ENCODE peak calls at places on chromosome 7, in five cellular contexts. One of them, this sample, is unnamed.

GRCh38 chr7:86926732-86927131 is 132.7 kb downstream of the ELAPOR2 start:
- DNase-seq in heart right ventricle: no peak
- DNase-seq in CD4-positive, alpha-beta T cell: no peak
- DNase-seq in foreskin fibroblast: peak
- DNase-seq in activated B cell treated with CpG ODN at 0.5 μM for 24 hours: no peak
- DNase-seq in this sample: no peak

GRCh38 chr7:73978681-73979563 is 49.1 kb upstream of the ELN start:
- DNase-seq in heart right ventricle: peak
- DNase-seq in CD4-positive, alpha-beta T cell: no peak
- DNase-seq in foreskin fibroblast: peak
- DNase-seq in activated B cell treated with CpG ODN at 0.5 μM for 24 hours: no peak
- DNase-seq in this sample: no peak

GRCh38 chr7:81299272-81299671 is 380.4 kb upstream of the SEMA3C start:
- DNase-seq in heart right ventricle: no peak
- DNase-seq in CD4-positive, alpha-beta T cell: no peak
- DNase-seq in foreskin fibroblast: peak
- DNase-seq in activated B cell treated with CpG ODN at 0.5 μM for 24 hours: no peak
- DNase-seq in this sample: no peak

GRCh38 chr7:87934699-87935372 is 785 bp downstream of the ADAM22 start:
- DNase-seq in heart right ventricle: no peak
- DNase-seq in CD4-positive, alpha-beta T cell: peak
- DNase-seq in foreskin fibroblast: peak
- DNase-seq in activated B cell treated with CpG ODN at 0.5 μM for 24 hours: peak
- DNase-seq in this sample: no peak

GRCh38 chr7:28065308-28065707 is 115.3 kb downstream of the JAZF1 start:
- DNase-seq in heart right ventricle: no peak
- DNase-seq in CD4-positive, alpha-beta T cell: no peak
- DNase-seq in foreskin fibroblast: peak
- DNase-seq in activated B cell treated with CpG ODN at 0.5 μM for 24 hours: no peak
- DNase-seq in this sample: no peak

GRCh38 chr7:39720586-39720985 is 97.2 kb downstream of the RALA start:
- DNase-seq in heart right ventricle: no peak
- DNase-seq in CD4-positive, alpha-beta T cell: no peak
- DNase-seq in foreskin fibroblast: no peak
- DNase-seq in activated B cell treated with CpG ODN at 0.5 μM for 24 hours: no peak
- DNase-seq in this sample: no peak

GRCh38 chr7:84057576-84057975 is 137.0 kb downstream of the SEMA3A start:
- DNase-seq in heart right ventricle: no peak
- DNase-seq in CD4-positive, alpha-beta T cell: no peak
- DNase-seq in foreskin fibroblast: no peak
- DNase-seq in activated B cell treated with CpG ODN at 0.5 μM for 24 hours: no peak
- DNase-seq in this sample: no peak

GRCh38 chr7:116577320-116577871 is 52.6 kb downstream of the CAV1 start:
- DNase-seq in heart right ventricle: no peak
- DNase-seq in CD4-positive, alpha-beta T cell: no peak
- DNase-seq in foreskin fibroblast: no peak
- DNase-seq in activated B cell treated with CpG ODN at 0.5 μM for 24 hours: no peak
- DNase-seq in this sample: no peak

GRCh38 chr7:49894543-49894942 is 121.1 kb downstream of the VWC2 start:
- DNase-seq in heart right ventricle: peak
- DNase-seq in CD4-positive, alpha-beta T cell: no peak
- DNase-seq in foreskin fibroblast: no peak
- DNase-seq in activated B cell treated with CpG ODN at 0.5 μM for 24 hours: no peak
- DNase-seq in this sample: no peak

GRCh38 chr7:127751723-127752448 is 99.9 kb downstream of the SND1 start:
- DNase-seq in heart right ventricle: no peak
- DNase-seq in CD4-positive, alpha-beta T cell: no peak
- DNase-seq in foreskin fibroblast: peak
- DNase-seq in activated B cell treated with CpG ODN at 0.5 μM for 24 hours: no peak
- DNase-seq in this sample: no peak

GRCh38 chr7:12422449-12423320 is 19.0 kb upstream of the VWDE start:
- DNase-seq in heart right ventricle: no peak
- DNase-seq in CD4-positive, alpha-beta T cell: no peak
- DNase-seq in foreskin fibroblast: peak
- DNase-seq in activated B cell treated with CpG ODN at 0.5 μM for 24 hours: no peak
- DNase-seq in this sample: no peak

GRCh38 chr7:14837216-14837615 is 65.3 kb downstream of the DGKB start:
- DNase-seq in heart right ventricle: no peak
- DNase-seq in CD4-positive, alpha-beta T cell: no peak
- DNase-seq in foreskin fibroblast: peak
- DNase-seq in activated B cell treated with CpG ODN at 0.5 μM for 24 hours: no peak
- DNase-seq in this sample: no peak

GRCh38 chr7:355568-355967 is 65.6 kb downstream of the FOXL3 start:
- DNase-seq in heart right ventricle: no peak
- DNase-seq in CD4-positive, alpha-beta T cell: no peak
- DNase-seq in foreskin fibroblast: no peak
- DNase-seq in activated B cell treated with CpG ODN at 0.5 μM for 24 hours: no peak
- DNase-seq in this sample: no peak

GRCh38 chr7:48035301-48035966 is at the start of gene C7orf57:
- DNase-seq in heart right ventricle: peak
- DNase-seq in CD4-positive, alpha-beta T cell: peak
- DNase-seq in foreskin fibroblast: peak
- DNase-seq in activated B cell treated with CpG ODN at 0.5 μM for 24 hours: peak
- DNase-seq in this sample: peak

GRCh38 chr7:134724606-134725005 is 54.8 kb upstream of the CALD1 start:
- DNase-seq in heart right ventricle: no peak
- DNase-seq in CD4-positive, alpha-beta T cell: no peak
- DNase-seq in foreskin fibroblast: peak
- DNase-seq in activated B cell treated with CpG ODN at 0.5 μM for 24 hours: no peak
- DNase-seq in this sample: no peak

GRCh38 chr7:33716581-33717477 is 188.5 kb upstream of the BMPER start:
- DNase-seq in heart right ventricle: no peak
- DNase-seq in CD4-positive, alpha-beta T cell: no peak
- DNase-seq in foreskin fibroblast: peak
- DNase-seq in activated B cell treated with CpG ODN at 0.5 μM for 24 hours: no peak
- DNase-seq in this sample: no peak

GRCh38 chr7:66502230-66503035 is 126.2 kb upstream of the KCTD7 start:
- DNase-seq in heart right ventricle: no peak
- DNase-seq in CD4-positive, alpha-beta T cell: no peak
- DNase-seq in foreskin fibroblast: no peak
- DNase-seq in activated B cell treated with CpG ODN at 0.5 μM for 24 hours: no peak
- DNase-seq in this sample: no peak

GRCh38 chr7:27152816-27153486 is 568 bp upstream of the HOXA3 start:
- DNase-seq in heart right ventricle: no peak
- DNase-seq in CD4-positive, alpha-beta T cell: no peak
- DNase-seq in foreskin fibroblast: no peak
- DNase-seq in activated B cell treated with CpG ODN at 0.5 μM for 24 hours: no peak
- DNase-seq in this sample: no peak

GRCh38 chr7:138204285-138204988 is 128.2 kb downstream of the AKR1D1 start:
- DNase-seq in heart right ventricle: no peak
- DNase-seq in CD4-positive, alpha-beta T cell: no peak
- DNase-seq in foreskin fibroblast: no peak
- DNase-seq in activated B cell treated with CpG ODN at 0.5 μM for 24 hours: no peak
- DNase-seq in this sample: no peak

GRCh38 chr7:24720283-24720682 is 37.0 kb downstream of the GSDME start:
- DNase-seq in heart right ventricle: no peak
- DNase-seq in CD4-positive, alpha-beta T cell: no peak
- DNase-seq in foreskin fibroblast: no peak
- DNase-seq in activated B cell treated with CpG ODN at 0.5 μM for 24 hours: no peak
- DNase-seq in this sample: no peak

GRCh38 chr7:81691199-81691821 is 78.5 kb downstream of the HGF start:
- DNase-seq in heart right ventricle: no peak
- DNase-seq in CD4-positive, alpha-beta T cell: no peak
- DNase-seq in foreskin fibroblast: peak
- DNase-seq in activated B cell treated with CpG ODN at 0.5 μM for 24 hours: no peak
- DNase-seq in this sample: no peak

GRCh38 chr7:132319481-132319880 is 256.8 kb downstream of the PLXNA4 start:
- DNase-seq in heart right ventricle: no peak
- DNase-seq in CD4-positive, alpha-beta T cell: no peak
- DNase-seq in foreskin fibroblast: no peak
- DNase-seq in activated B cell treated with CpG ODN at 0.5 μM for 24 hours: no peak
- DNase-seq in this sample: no peak

GRCh38 chr7:57210212-57210611 is 78.0 kb upstream of the ZNF479 start:
- DNase-seq in heart right ventricle: no peak
- DNase-seq in CD4-positive, alpha-beta T cell: no peak
- DNase-seq in foreskin fibroblast: no peak
- DNase-seq in activated B cell treated with CpG ODN at 0.5 μM for 24 hours: no peak
- DNase-seq in this sample: no peak

GRCh38 chr7:519974-520458 is 370 bp upstream of the PDGFA start:
- DNase-seq in heart right ventricle: peak
- DNase-seq in CD4-positive, alpha-beta T cell: no peak
- DNase-seq in foreskin fibroblast: peak
- DNase-seq in activated B cell treated with CpG ODN at 0.5 μM for 24 hours: peak
- DNase-seq in this sample: no peak

GRCh38 chr7:30380294-30380693 is 95.9 kb downstream of the ZNRF2 start:
- DNase-seq in heart right ventricle: no peak
- DNase-seq in CD4-positive, alpha-beta T cell: no peak
- DNase-seq in foreskin fibroblast: no peak
- DNase-seq in activated B cell treated with CpG ODN at 0.5 μM for 24 hours: no peak
- DNase-seq in this sample: no peak

GRCh38 chr7:46776790-46777189 is 805.1 kb downstream of the TNS3 start:
- DNase-seq in heart right ventricle: no peak
- DNase-seq in CD4-positive, alpha-beta T cell: no peak
- DNase-seq in foreskin fibroblast: peak
- DNase-seq in activated B cell treated with CpG ODN at 0.5 μM for 24 hours: no peak
- DNase-seq in this sample: no peak

GRCh38 chr7:117871778-117872538 is 1.3 kb downstream of the CTTNBP2 start:
- DNase-seq in heart right ventricle: no peak
- DNase-seq in CD4-positive, alpha-beta T cell: no peak
- DNase-seq in foreskin fibroblast: peak
- DNase-seq in activated B cell treated with CpG ODN at 0.5 μM for 24 hours: no peak
- DNase-seq in this sample: no peak

GRCh38 chr7:125670926-125671572 is 741.4 kb upstream of the POT1 start:
- DNase-seq in heart right ventricle: no peak
- DNase-seq in CD4-positive, alpha-beta T cell: no peak
- DNase-seq in foreskin fibroblast: no peak
- DNase-seq in activated B cell treated with CpG ODN at 0.5 μM for 24 hours: no peak
- DNase-seq in this sample: no peak

DNA sequence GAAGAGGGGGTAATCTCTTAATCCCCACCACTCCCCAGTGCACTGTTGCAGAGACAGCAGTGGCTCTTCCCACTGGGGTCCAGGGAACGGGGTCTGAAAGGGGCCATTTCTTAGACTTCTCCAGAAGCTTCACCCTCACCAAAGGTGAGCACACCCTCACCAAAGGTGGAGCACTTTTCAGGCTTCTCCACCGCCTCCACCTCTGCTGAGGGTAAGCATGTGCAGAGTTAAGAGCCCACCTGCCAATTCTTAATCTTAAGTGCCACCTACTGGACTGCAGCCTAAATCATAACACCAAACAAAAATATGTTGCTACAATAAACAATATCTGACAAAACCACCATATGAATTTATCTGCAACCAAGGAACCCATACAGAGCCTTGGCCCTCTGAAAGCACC is 27.0 kb downstream of the SNX13 start:
- DNase-seq in heart right ventricle: no peak
- DNase-seq in CD4-positive, alpha-beta T cell: no peak
- DNase-seq in foreskin fibroblast: no peak
- DNase-seq in activated B cell treated with CpG ODN at 0.5 μM for 24 hours: no peak
- DNase-seq in this sample: no peak
- TF ChIP-seq CTCF in heart right ventricle: no peak
- TF ChIP-seq CTCF in CD4-positive, alpha-beta T cell: no peak
- TF ChIP-seq CTCF in foreskin fibroblast: no peak
- TF ChIP-seq CTCF in activated B cell treated with CpG ODN at 0.5 μM for 24 hours: no peak
- TF ChIP-seq CTCF in this sample: no peak

GRCh38 chr7:22855049-22855392 is 32.4 kb upstream of the TOMM7 start:
- DNase-seq in heart right ventricle: no peak
- DNase-seq in CD4-positive, alpha-beta T cell: no peak
- DNase-seq in foreskin fibroblast: no peak
- DNase-seq in activated B cell treated with CpG ODN at 0.5 μM for 24 hours: no peak
- DNase-seq in this sample: no peak

GRCh38 chr7:22851140-22851539 is 28.5 kb upstream of the TOMM7 start:
- DNase-seq in heart right ventricle: no peak
- DNase-seq in CD4-positive, alpha-beta T cell: no peak
- DNase-seq in foreskin fibroblast: peak
- DNase-seq in activated B cell treated with CpG ODN at 0.5 μM for 24 hours: no peak
- DNase-seq in this sample: no peak

GRCh38 chr7:22853138-22853537 is 30.5 kb upstream of the TOMM7 start:
- DNase-seq in heart right ventricle: no peak
- DNase-seq in CD4-positive, alpha-beta T cell: no peak
- DNase-seq in foreskin fibroblast: no peak
- DNase-seq in activated B cell treated with CpG ODN at 0.5 μM for 24 hours: peak
- DNase-seq in this sample: no peak

GRCh38 chr7:22854158-22855048 is 31.8 kb upstream of the TOMM7 start:
- DNase-seq in heart right ventricle: peak
- DNase-seq in CD4-positive, alpha-beta T cell: peak
- DNase-seq in foreskin fibroblast: peak
- DNase-seq in activated B cell treated with CpG ODN at 0.5 μM for 24 hours: peak
- DNase-seq in this sample: peak

DNA sequence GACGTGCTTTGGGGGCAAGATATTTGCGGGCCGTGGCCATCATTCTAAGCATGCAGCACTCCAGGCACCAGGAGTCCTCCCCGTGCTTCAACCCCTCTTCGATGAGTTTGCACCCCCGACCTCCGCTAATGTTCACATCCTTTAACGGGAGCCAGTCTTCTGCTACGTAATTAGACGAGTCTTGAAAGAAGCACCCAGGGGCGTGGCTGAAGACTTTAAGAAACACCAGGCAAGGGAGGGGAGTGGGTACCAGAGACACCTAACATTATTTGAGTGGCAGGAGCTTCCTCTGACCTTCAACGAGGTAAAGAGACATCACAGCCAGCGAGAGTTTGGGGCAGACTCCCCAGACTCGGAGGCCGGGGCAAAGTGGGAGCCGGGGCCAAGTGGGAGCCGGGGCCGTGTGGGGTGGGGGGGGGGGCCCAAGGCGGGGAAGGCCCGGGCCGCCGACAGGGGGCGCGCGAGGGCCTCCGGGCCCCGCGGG is 31.1 kb upstream of the TOMM7 start:
- DNase-seq in heart right ventricle: no peak
- DNase-seq in CD4-positive, alpha-beta T cell: no peak
- DNase-seq in foreskin fibroblast: no peak
- DNase-seq in activated B cell treated with CpG ODN at 0.5 μM for 24 hours: no peak
- DNase-seq in this sample: no peak
- TF ChIP-seq CTCF in heart right ventricle: no peak
- TF ChIP-seq CTCF in CD4-positive, alpha-beta T cell: no peak
- TF ChIP-seq CTCF in foreskin fibroblast: peak
- TF ChIP-seq CTCF in activated B cell treated with CpG ODN at 0.5 μM for 24 hours: no peak
- TF ChIP-seq CTCF in this sample: no peak

GRCh38 chr7:142441074-142441403 is 183.2 kb upstream of the PRSS58 start:
- DNase-seq in heart right ventricle: no peak
- DNase-seq in CD4-positive, alpha-beta T cell: no peak
- DNase-seq in foreskin fibroblast: no peak
- DNase-seq in activated B cell treated with CpG ODN at 0.5 μM for 24 hours: no peak
- DNase-seq in this sample: no peak

GRCh38 chr7:142440219-142441073 is 182.6 kb upstream of the PRSS58 start:
- DNase-seq in heart right ventricle: no peak
- DNase-seq in CD4-positive, alpha-beta T cell: no peak
- DNase-seq in foreskin fibroblast: peak
- DNase-seq in activated B cell treated with CpG ODN at 0.5 μM for 24 hours: no peak
- DNase-seq in this sample: no peak

GRCh38 chr7:142450206-142450605 is 192.3 kb upstream of the PRSS58 start:
- DNase-seq in heart right ventricle: no peak
- DNase-seq in CD4-positive, alpha-beta T cell: no peak
- DNase-seq in foreskin fibroblast: no peak
- DNase-seq in activated B cell treated with CpG ODN at 0.5 μM for 24 hours: no peak
- DNase-seq in this sample: no peak

GRCh38 chr7:142443614-142444013 is 185.8 kb upstream of the PRSS58 start:
- DNase-seq in heart right ventricle: no peak
- DNase-seq in CD4-positive, alpha-beta T cell: no peak
- DNase-seq in foreskin fibroblast: peak
- DNase-seq in activated B cell treated with CpG ODN at 0.5 μM for 24 hours: no peak
- DNase-seq in this sample: no peak

GRCh38 chr7:142445019-142445686 is 187.3 kb upstream of the PRSS58 start:
- DNase-seq in heart right ventricle: no peak
- DNase-seq in CD4-positive, alpha-beta T cell: peak
- DNase-seq in foreskin fibroblast: no peak
- DNase-seq in activated B cell treated with CpG ODN at 0.5 μM for 24 hours: no peak
- DNase-seq in this sample: no peak
- TF ChIP-seq CTCF in heart right ventricle: no peak
- TF ChIP-seq CTCF in CD4-positive, alpha-beta T cell: no peak
- TF ChIP-seq CTCF in foreskin fibroblast: peak
- TF ChIP-seq CTCF in activated B cell treated with CpG ODN at 0.5 μM for 24 hours: no peak
- TF ChIP-seq CTCF in this sample: no peak

GRCh38 chr7:79298145-79298760 is 155.2 kb downstream of the MAGI2 start:
- DNase-seq in heart right ventricle: peak
- DNase-seq in CD4-positive, alpha-beta T cell: no peak
- DNase-seq in foreskin fibroblast: peak
- DNase-seq in activated B cell treated with CpG ODN at 0.5 μM for 24 hours: no peak
- DNase-seq in this sample: no peak
- TF ChIP-seq CTCF in heart right ventricle: peak
- TF ChIP-seq CTCF in CD4-positive, alpha-beta T cell: no peak
- TF ChIP-seq CTCF in foreskin fibroblast: peak
- TF ChIP-seq CTCF in activated B cell treated with CpG ODN at 0.5 μM for 24 hours: no peak
- TF ChIP-seq CTCF in this sample: no peak